ENCODE peak calls at places on chromosomes 2 and 18, in four cellular contexts. D, N, Q and W are unnamed samples. For H3K4me1, the result is how much of the 10 kb centered on the place peaks cover.

GRCh38 chr18:29749699-29750098 is 1292.8 kb downstream of the DSC3 start:
- DNase-seq in D (no peak), N (no peak), Q (peak), W (no peak)

GRCh38 chr2:29706171-29706690 is 215.2 kb downstream of the ALK start:
- DNase-seq in D (no peak), N (no peak), Q (peak), W (no peak)

GRCh38 chr2:232239956-232240681 is 138.4 kb upstream of the ALPP start:
- DNase-seq in D (no peak), N (no peak), Q (peak), W (no peak)

GRCh38 chr2:54881759-54882158 is 158.3 kb downstream of the EML6 start:
- DNase-seq in D (no peak), N (no peak), Q (no peak), W (no peak)

GRCh38 chr18:33844232-33844631 is 266.2 kb downstream of the ASXL3 start:
- DNase-seq in D (no peak), N (no peak), Q (no peak), W (no peak)

GRCh38 chr2:444937-445884 is 157.3 kb upstream of the ALKAL2 start:
- DNase-seq in D (no peak), N (no peak), Q (no peak), W (peak)

GRCh38 chr2:232338759-232339106 is 39.8 kb upstream of the ALPP start:
- DNase-seq in D (no peak), N (no peak), Q (no peak), W (no peak)

GRCh38 chr2:176827269-176827668 is 385.3 kb upstream of the HNRNPA3 start:
- DNase-seq in D (no peak), N (no peak), Q (no peak), W (no peak)

GRCh38 chr2:29130295-29130694 is 15.1 kb downstream of the CLIP4 start:
- DNase-seq in D (no peak), N (no peak), Q (peak), W (no peak)

GRCh38 chr2:120857931-120858330 is 122.3 kb downstream of the GLI2 start:
- DNase-seq in D (no peak), N (no peak), Q (no peak), W (no peak)

GRCh38 chr2:64629875-64630274 is 23.8 kb downstream of the SERTAD2 start:
- DNase-seq in D (no peak), N (no peak), Q (no peak), W (no peak)

GRCh38 chr2:130288467-130289403 is 54.0 kb upstream of the IMP4 start:
- DNase-seq in D (no peak), N (no peak), Q (no peak), W (no peak)

GRCh38 chr18:63949068-63949737 is at the start of gene HMSD:
- DNase-seq in D (no peak), N (no peak), Q (peak), W (peak)

GRCh38 chr2:9807056-9807455 is 36.2 kb upstream of the TAF1B start:
- DNase-seq in D (peak), N (no peak), Q (no peak), W (no peak)

GRCh38 chr18:34707670-34708069 is 2.4 kb upstream of the DTNA start:
- DNase-seq in D (peak), N (no peak), Q (peak), W (no peak)

GRCh38 chr18:13452448-13452811 is 233.9 kb downstream of the LDLRAD4 start:
- DNase-seq in D (no peak), N (no peak), Q (peak), W (no peak)

GRCh38 chr2:201116959-201117734 is 1.2 kb downstream of the CFLAR start:
- DNase-seq in D (peak), N (no peak), Q (peak), W (peak)

GRCh38 chr18:26806224-26806623 is 59.3 kb downstream of the AQP4 start:
- DNase-seq in D (no peak), N (no peak), Q (no peak), W (no peak)

GRCh38 chr2:46118656-46119338 is 178.4 kb upstream of the EPAS1 start:
- DNase-seq in D (no peak), N (no peak), Q (peak), W (no peak)

GRCh38 chr2:1625281-1626001 is 118.9 kb downstream of the PXDN start:
- DNase-seq in D (no peak), N (no peak), Q (peak), W (no peak)

GRCh38 chr18:69529151-69529550 is 128.5 kb downstream of the DOK6 start:
- DNase-seq in D (no peak), N (no peak), Q (no peak), W (no peak)

GRCh38 chr2:168661404-168661869 is 141.0 kb upstream of the NOSTRIN start:
- DNase-seq in D (no peak), N (no peak), Q (no peak), W (no peak)

GRCh38 chr2:135050684-135051083 is 1.4 kb upstream of the RAB3GAP1 start:
- DNase-seq in D (no peak), N (no peak), Q (no peak), W (no peak)

GRCh38 chr2:214492152-214492551 is 81.3 kb downstream of the VWC2L start:
- DNase-seq in D (no peak), N (no peak), Q (no peak), W (no peak)

GRCh38 chr18:34970106-34970505 is 71.1 kb upstream of the MAPRE2 start:
- DNase-seq in D (no peak), N (no peak), Q (peak), W (no peak)

GRCh38 chr18:60413944-60414547 is 41.5 kb upstream of the MC4R start:
- DNase-seq in D (no peak), N (no peak), Q (peak), W (no peak)

GRCh38 chr2:238284802-238285515 is 3.5 kb downstream of the PER2 start:
- DNase-seq in D (no peak), N (no peak), Q (no peak), W (no peak)

GRCh38 chr2:238282861-238283738 is 5.3 kb downstream of the PER2 start:
- DNase-seq in D (no peak), N (no peak), Q (no peak), W (no peak)

GRCh38 chr2:238280083-238280816 is 8.2 kb downstream of the PER2 start:
- DNase-seq in D (no peak), N (no peak), Q (no peak), W (no peak)

GRCh38 chr2:238279324-238279682 is 9.1 kb downstream of the PER2 start:
- DNase-seq in D (no peak), N (no peak), Q (no peak), W (no peak)

GRCh38 chr2:238281826-238282480 is 6.5 kb downstream of the PER2 start:
- DNase-seq in D (no peak), N (no peak), Q (no peak), W (no peak)
- H3K4me1 ChIP-seq in D (under half), N (under half), Q (under half), W (under half)

DNA sequence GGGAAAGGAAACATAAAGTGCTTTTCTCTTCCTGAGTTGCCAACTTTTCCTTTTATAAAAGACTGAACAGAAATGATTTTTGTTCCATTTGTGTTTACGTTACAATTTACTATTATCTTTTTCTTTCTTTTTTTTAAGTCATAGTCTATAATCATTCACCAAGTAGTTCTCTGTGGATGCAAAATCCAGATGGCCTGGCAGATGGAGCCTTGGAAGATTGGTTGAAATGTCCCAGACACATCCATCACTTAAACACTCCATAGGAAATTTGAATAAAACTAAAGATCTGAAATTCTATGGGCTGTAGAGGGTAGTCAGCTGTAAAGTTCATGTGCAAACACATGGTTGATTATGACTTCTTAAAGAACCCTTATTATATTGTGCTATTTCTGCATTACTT is 164.8 kb upstream of the DOCK10 start:
- DNase-seq in D (no peak), N (no peak), Q (no peak), W (no peak)
- H3K27ac ChIP-seq in D (no peak), N (no peak), Q (no peak), W (no peak)

DNA sequence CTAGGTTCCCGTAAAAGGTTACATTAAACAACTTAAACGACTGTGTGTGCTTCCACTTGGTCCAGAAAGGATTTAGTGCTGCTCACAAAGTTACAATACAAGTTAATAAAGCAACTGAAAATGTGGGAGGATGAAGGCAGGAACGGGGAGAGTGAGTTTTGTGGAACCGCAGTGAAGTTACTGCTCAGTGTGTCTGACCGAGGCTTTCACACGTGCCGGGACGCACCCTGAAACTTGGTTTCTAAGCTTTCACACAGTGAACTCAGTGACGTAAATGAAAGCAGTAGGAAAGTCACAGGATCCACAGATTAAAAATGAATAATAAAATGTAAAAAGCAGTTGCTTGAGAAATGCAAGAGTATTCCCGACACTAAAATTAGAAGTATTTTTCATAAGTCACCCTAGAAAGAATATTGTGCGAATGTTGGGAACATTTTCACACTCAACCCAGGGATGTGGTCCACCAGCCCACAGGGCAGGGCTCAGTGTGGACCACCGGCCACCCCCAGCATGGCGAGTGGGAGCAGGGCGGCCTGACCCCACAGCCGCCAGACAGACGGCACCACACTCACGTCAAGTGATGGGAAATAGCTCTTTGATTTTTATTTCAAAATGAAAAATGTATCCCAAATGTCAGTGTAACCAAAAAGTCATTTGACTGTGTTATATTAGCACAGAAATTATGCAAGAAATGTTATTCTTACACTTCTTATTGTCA is 32.6 kb upstream of the CHMP1B start:
- DNase-seq in D (no peak), N (no peak), Q (no peak), W (no peak)
- H3K4me3 ChIP-seq in D (no peak), N (no peak), Q (no peak), W (no peak)

GRCh38 chr2:235612551-235612950 is 118.7 kb downstream of the AGAP1 start:
- DNase-seq in D (no peak), N (no peak), Q (no peak), W (no peak)
- H3K4me1 ChIP-seq in D (under half), N (under half), Q (under half), W (under half)

GRCh38 chr2:62147610-62148301 is 48.2 kb upstream of the B3GNT2 start:
- DNase-seq in D (no peak), N (no peak), Q (peak), W (no peak)
- H3K27ac ChIP-seq in D (no peak), N (no peak), Q (no peak), W (no peak)

DNA sequence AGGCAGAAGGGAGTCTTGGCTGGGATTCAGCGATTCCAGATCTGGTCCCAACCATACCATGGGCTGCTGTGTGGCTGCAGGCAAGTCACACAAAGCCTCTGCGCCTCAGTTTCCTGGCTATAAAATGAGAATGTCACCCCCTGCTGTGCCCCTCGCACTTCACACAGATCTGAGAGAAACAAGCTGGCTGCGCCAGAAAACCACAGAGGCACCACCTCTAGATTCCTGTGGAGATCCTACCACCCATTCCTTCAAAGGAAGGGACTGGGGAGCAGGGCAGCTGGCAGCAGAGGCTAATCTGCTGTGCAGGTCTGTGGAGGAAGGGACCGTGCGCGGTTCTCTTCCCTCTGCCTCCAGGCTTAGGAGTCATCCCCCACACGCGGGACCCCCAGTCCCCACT is 19.8 kb downstream of the NEURL3 start:
- DNase-seq in D (no peak), N (no peak), Q (peak), W (no peak)
- H3K4me3 ChIP-seq in D (no peak), N (peak), Q (no peak), W (peak)